ENCODE peak calls at places on chromosomes 5 and 9, in five cellular contexts. A is IMR-90, O is heart right ventricle, F is H1, G is left ventricle myocardium inferior. J is an unnamed sample.
A peak's percentile ranks its signal among the peaks of the same experiment; 100 is the strongest.

GRCh38 chr5:170434953-170435605 is 45.9 kb upstream of the KCNMB1 start:
- DNase-seq in A (peak; percentile 37), O (peak; percentile 70), F (peak; percentile 92), G (peak; percentile 68), J (peak; percentile 74)

GRCh38 chr5:42718591-42718990 is 38.0 kb upstream of the CCDC152 start:
- DNase-seq in A (no peak), O (no peak), F (no peak), G (no peak), J (no peak)

GRCh38 chr5:10741661-10742060 is 19.4 kb downstream of the DAP start:
- DNase-seq in A (no peak), O (no peak), F (no peak), G (no peak), J (no peak)

GRCh38 chr9:79193001-79193400 is 378.8 kb upstream of the TLE4 start:
- DNase-seq in A (peak; percentile 96), O (no peak), F (no peak), G (no peak), J (no peak)

GRCh38 chr9:98726735-98727134 is 18.0 kb upstream of the GABBR2 start:
- DNase-seq in A (peak; percentile 90), O (no peak), F (no peak), G (no peak), J (no peak)

GRCh38 chr9:35035851-35036701 is 36.3 kb downstream of the VCP start:
- DNase-seq in A (peak; percentile 38), O (peak; percentile 73), F (no peak), G (peak; percentile 71), J (no peak)

GRCh38 chr5:64497390-64497789 is 8.4 kb upstream of the RGS7BP start:
- DNase-seq in A (peak; percentile 28), O (no peak), F (no peak), G (no peak), J (peak; percentile 4)

GRCh38 chr5:118554991-118555390 is 433.4 kb downstream of the DTWD2 start:
- DNase-seq in A (no peak), O (no peak), F (no peak), G (no peak), J (no peak)

GRCh38 chr5:138177936-138178515 is 404 bp downstream of the BRD8 start:
- DNase-seq in A (peak; percentile 18), O (peak; percentile 17), F (no peak), G (peak; percentile 24), J (peak; percentile 33)

GRCh38 chr5:72210913-72211670 is 103.8 kb downstream of the MAP1B start:
- DNase-seq in A (peak; percentile 88), O (peak; percentile 42), F (no peak), G (peak; percentile 57), J (no peak)

GRCh38 chr9:95876595-95876994 is 1.1 kb downstream of the ERCC6L2 start:
- DNase-seq in A (peak; percentile 22), O (no peak), F (no peak), G (no peak), J (peak; percentile 10)

GRCh38 chr5:81555865-81556264 is 161.9 kb upstream of the ACOT12 start:
- DNase-seq in A (no peak), O (no peak), F (no peak), G (no peak), J (no peak)

GRCh38 chr9:7567687-7568086 is 231.9 kb downstream of the DMAC1 start:
- DNase-seq in A (no peak), O (no peak), F (no peak), G (no peak), J (no peak)

GRCh38 chr9:27535701-27536118 is 6.1 kb upstream of the MOB3B start:
- DNase-seq in A (no peak), O (no peak), F (peak; percentile 54), G (no peak), J (no peak)

GRCh38 chr5:127923804-127924570 is 159.6 kb upstream of the SLC12A2 start:
- DNase-seq in A (no peak), O (no peak), F (no peak), G (no peak), J (no peak)

GRCh38 chr9:91261417-91261816 is 100.3 kb downstream of the AUH start:
- DNase-seq in A (no peak), O (no peak), F (no peak), G (no peak), J (no peak)

GRCh38 chr5:132474881-132475511 is 15.6 kb downstream of the IRF1 start:
- DNase-seq in A (no peak), O (no peak), F (no peak), G (no peak), J (no peak)

GRCh38 chr5:178104492-178104891 is 8.8 kb upstream of the N4BP3 start:
- DNase-seq in A (no peak), O (no peak), F (no peak), G (no peak), J (no peak)

GRCh38 chr5:62718368-62718767 is 139.7 kb downstream of the LRRC70 start:
- DNase-seq in A (no peak), O (no peak), F (no peak), G (no peak), J (no peak)

GRCh38 chr5:75514323-75514722 is 2.6 kb downstream of the POLK start:
- DNase-seq in A (no peak), O (no peak), F (no peak), G (no peak), J (no peak)

GRCh38 chr5:109961755-109962154 is 272.0 kb downstream of the MAN2A1 start:
- DNase-seq in A (no peak), O (no peak), F (no peak), G (no peak), J (no peak)

GRCh38 chr5:176180339-176180738 is 57.9 kb upstream of the SIMC1 start:
- DNase-seq in A (peak; percentile 60), O (no peak), F (no peak), G (no peak), J (no peak)

GRCh38 chr9:36063804-36064447 is 27.2 kb downstream of the RECK start:
- DNase-seq in A (peak; percentile 79), O (no peak), F (no peak), G (no peak), J (peak; percentile 69)

GRCh38 chr9:132108728-132109127 is 29.1 kb upstream of the MED27 start:
- DNase-seq in A (no peak), O (no peak), F (no peak), G (no peak), J (no peak)

GRCh38 chr9:134501266-134502181 is 140.1 kb upstream of the COL5A1 start:
- DNase-seq in A (no peak), O (no peak), F (no peak), G (peak; percentile 12), J (peak; percentile 5)

GRCh38 chr9:88605500-88606172 is 70.7 kb downstream of the NXNL2 start:
- DNase-seq in A (peak; percentile 54), O (no peak), F (no peak), G (no peak), J (no peak)

GRCh38 chr5:132822650-132823480 is 7.6 kb downstream of the SHROOM1 start:
- DNase-seq in A (no peak), O (peak; percentile 21), F (peak; percentile 86), G (no peak), J (peak; percentile 62)

GRCh38 chr9:136658849-136659535 is 3.7 kb upstream of the EGFL7 start:
- DNase-seq in A (no peak), O (peak; percentile 23), F (peak; percentile 52), G (no peak), J (no peak)

GRCh38 chr5:10600629-10601245 is 36.9 kb downstream of the ANKRD33B start:
- DNase-seq in A (no peak), O (no peak), F (no peak), G (no peak), J (no peak)

GRCh38 chr5:31581498-31582099 is 49.5 kb downstream of the C5orf22 start:
- DNase-seq in A (peak; percentile 52), O (no peak), F (no peak), G (no peak), J (peak; percentile 58)

GRCh38 chr5:180367991-180368390 is 14.9 kb upstream of the GFPT2 start:
- DNase-seq in A (no peak), O (no peak), F (no peak), G (no peak), J (no peak)
- H3K27ac ChIP-seq in A (no peak overlapping the region), O (no peak overlapping the region), F (no peak overlapping the region), G (no peak overlapping the region), J (no peak overlapping the region)

DNA sequence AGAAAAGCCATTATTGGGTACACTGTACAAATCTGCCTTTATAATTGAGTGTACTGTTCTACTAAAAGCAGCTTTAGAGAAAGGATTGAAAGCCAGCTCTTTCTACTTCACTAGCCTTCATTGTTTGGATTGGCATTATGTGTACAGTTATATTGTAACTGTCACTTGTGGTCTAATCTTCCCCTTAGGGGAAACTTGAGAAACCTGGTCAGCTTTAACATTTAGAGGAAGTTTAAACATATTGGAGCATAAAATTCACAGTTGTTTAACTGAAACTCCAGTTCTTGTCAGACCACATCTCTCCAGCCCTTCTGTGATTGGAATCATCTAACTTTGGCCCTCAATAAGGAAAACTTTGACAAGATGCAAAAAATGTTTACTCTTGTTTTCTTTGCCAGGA is 24.6 kb downstream of the PIK3R1 start:
- DNase-seq in A (no peak), O (no peak), F (no peak), G (no peak), J (no peak)
- H3K4me3 ChIP-seq in A (no peak overlapping the region), O (no peak overlapping the region), F (no peak overlapping the region), G (peak overlapping the region; percentile 42), J (no peak overlapping the region)

GRCh38 chr5:167816864-167817263 is 474.6 kb upstream of the WWC1 start:
- DNase-seq in A (no peak), O (no peak), F (no peak), G (no peak), J (no peak)
- H3K27ac ChIP-seq in A (no peak overlapping the region), O (no peak overlapping the region), F (no peak overlapping the region), G (no peak overlapping the region), J (no peak overlapping the region)

GRCh38 chr9:87147803-87148202 is 200.5 kb upstream of the GAS1 start:
- DNase-seq in A (no peak), O (no peak), F (no peak), G (no peak), J (no peak)
- H3K4me3 ChIP-seq in A (no peak overlapping the region), O (no peak overlapping the region), F (peak overlapping the region; percentile 9), G (peak overlapping the region; percentile 56), J (no peak overlapping the region)

GRCh38 chr5:16493261-16493660 is 27.7 kb upstream of the ZNF622 start:
- DNase-seq in A (no peak), O (no peak), F (no peak), G (no peak), J (no peak)
- H3K27ac ChIP-seq in A (no peak overlapping the region), O (peak overlapping the region; percentile 81), F (no peak overlapping the region), G (peak overlapping the region; percentile 86), J (no peak overlapping the region)

GRCh38 chr5:115813719-115814118 is 2.7 kb downstream of the CDO1 start:
- DNase-seq in A (no peak), O (no peak), F (no peak), G (no peak), J (no peak)
- H3K4me3 ChIP-seq in A (no peak overlapping the region), O (no peak overlapping the region), F (no peak overlapping the region), G (peak overlapping the region; percentile 73), J (no peak overlapping the region)